ENCODE peak calls at places on chromosomes 12 and 14, in eight cellular contexts. C is tibial artery; I is A549; R is right cardiac atrium; Q is ovary; B is cardiac muscle cell; J is effector memory CD4-positive, alpha-beta T cell; W is neuronal stem cell. Y is an unnamed sample. For H3K4me1, the result is how much of the 10 kb centered on the place peaks cover.

GRCh38 chr14:69135133-69135532 is 17.8 kb downstream of the DCAF5 start:
- DNase-seq in Q (no peak), J (no peak), C (no peak), R (no peak), W (no peak), I (no peak), B (no peak), Y (no peak)

GRCh38 chr12:34209259-34209835 is 187.1 kb downstream of the ALG10 start:
- DNase-seq in B (no peak), C (no peak), Q (no peak), J (no peak), R (no peak), W (no peak), I (no peak), Y (no peak)

GRCh38 chr12:116415408-116416108 is 138.1 kb upstream of the MED13L start:
- DNase-seq in C (no peak), J (no peak), B (no peak), I (no peak), Q (no peak), R (no peak), W (no peak), Y (no peak)

GRCh38 chr12:40127408-40127807 is 21.5 kb upstream of the SLC2A13 start:
- DNase-seq in B (no peak), J (no peak), C (no peak), W (no peak), R (no peak), Q (no peak), I (no peak), Y (no peak)

GRCh38 chr14:96938946-96939345 is 141.8 kb downstream of the VRK1 start:
- DNase-seq in Q (no peak), W (no peak), B (peak), J (no peak), R (no peak), C (no peak), I (no peak), Y (no peak)

GRCh38 chr12:112904571-112904970 is 2.2 kb upstream of the OAS1 start:
- DNase-seq in C (no peak), W (no peak), I (no peak), Q (no peak), J (no peak), R (no peak), B (no peak), Y (no peak)

GRCh38 chr12:12007001-12007712 is 63.6 kb upstream of the BCL2L14 start:
- DNase-seq in I (no peak), J (peak), Q (no peak), C (no peak), W (no peak), B (no peak), R (no peak), Y (no peak)

GRCh38 chr12:93634416-93634815 is 42.8 kb upstream of the CRADD start:
- DNase-seq in B (no peak), I (no peak), C (no peak), R (no peak), Q (no peak), J (no peak), W (no peak), Y (no peak)

GRCh38 chr14:64645220-64645891 is 58.9 kb upstream of the PLEKHG3 start:
- DNase-seq in J (no peak), C (no peak), Q (peak), R (no peak), W (peak), I (no peak), B (peak), Y (peak)

GRCh38 chr14:103543140-103543539 is 14.1 kb downstream of the TRMT61A start:
- DNase-seq in R (peak), W (no peak), C (no peak), Q (peak), B (no peak), J (no peak), I (no peak), Y (no peak)

GRCh38 chr14:100891051-100891450 is 12.5 kb downstream of the RTL1 start:
- DNase-seq in C (peak), R (no peak), Q (no peak), J (no peak), I (no peak), B (no peak), W (no peak), Y (peak)

GRCh38 chr14:100873083-100873482 is 30.4 kb downstream of the RTL1 start:
- DNase-seq in C (peak), B (no peak), R (peak), W (no peak), I (no peak), J (no peak), Q (no peak), Y (peak)

DNA sequence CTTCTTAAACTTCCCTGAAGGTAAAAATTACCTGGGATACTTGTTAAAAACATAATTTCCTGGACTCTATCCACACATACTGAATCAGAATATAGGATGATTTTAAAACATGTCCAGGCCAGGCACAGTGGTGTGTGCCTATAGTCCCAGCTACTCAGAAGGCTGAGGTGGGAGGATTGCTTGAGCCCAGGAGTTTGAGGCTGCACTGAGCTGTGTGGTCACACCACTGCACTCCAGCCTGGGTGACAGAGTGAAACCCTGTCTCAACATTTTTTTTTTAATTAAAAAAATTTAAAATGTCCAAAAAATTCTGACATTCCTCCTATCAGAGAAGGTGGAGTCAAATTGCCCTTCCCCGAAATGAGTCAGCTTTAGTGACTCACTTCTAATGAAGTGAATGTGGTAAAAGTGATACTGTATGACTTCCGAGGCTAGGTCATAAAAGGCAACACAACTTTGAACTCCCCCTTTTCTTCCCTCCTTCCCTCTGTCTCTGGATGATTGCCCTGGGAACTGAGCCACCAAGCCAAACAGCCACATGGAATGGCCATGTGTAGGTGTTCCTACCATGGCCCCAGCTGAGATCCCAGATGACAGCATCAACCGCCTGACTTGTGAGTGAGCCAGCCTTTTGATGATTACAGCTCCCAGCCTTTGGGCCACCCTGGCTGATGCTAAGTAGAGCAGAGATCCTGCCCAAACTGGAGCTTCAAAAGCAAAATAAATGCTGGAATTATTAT is 36.3 kb downstream of the LIMA1 start:
- DNase-seq in C (peak), Q (peak), W (no peak), I (peak), R (peak), J (no peak), B (no peak), Y (no peak)
- H3K4me1 ChIP-seq in C (half or more), Q (under half), W (under half), I (half or more), R (under half), J (under half), B (under half), Y (half or more)

GRCh38 chr12:88181881-88182280 is 39.8 kb downstream of the TMTC3 start:
- DNase-seq in C (no peak), W (no peak), J (no peak), I (no peak), R (no peak), B (no peak), Q (no peak), Y (peak)
- H3K4me1 ChIP-seq in C (under half), W (under half), J (under half), I (under half), R (under half), B (under half), Q (under half), Y (half or more)

GRCh38 chr12:2456813-2457186 is 338.0 kb upstream of the FKBP4 start:
- DNase-seq in C (no peak), W (no peak), R (no peak), B (no peak), I (no peak), J (no peak), Q (no peak), Y (no peak)
- H3K4me1 ChIP-seq in C (under half), W (under half), R (under half), B (under half), I (under half), J (under half), Q (under half), Y (under half)

GRCh38 chr14:51328089-51328941 is 88.3 kb downstream of the TMX1 start:
- DNase-seq in J (no peak), C (no peak), W (no peak), B (no peak), I (no peak), R (no peak), Q (no peak), Y (no peak)

GRCh38 chr14:51333901-51334432 is 93.9 kb downstream of the TMX1 start:
- DNase-seq in Q (no peak), J (no peak), B (no peak), C (no peak), I (no peak), W (no peak), R (no peak), Y (no peak)

GRCh38 chr14:51328942-51329350 is 88.9 kb downstream of the TMX1 start:
- DNase-seq in C (no peak), Q (peak), R (no peak), J (no peak), B (no peak), W (no peak), I (no peak), Y (no peak)

GRCh38 chr14:51333299-51333698 is 93.3 kb downstream of the TMX1 start:
- DNase-seq in Q (no peak), I (no peak), J (no peak), W (no peak), C (no peak), R (no peak), B (no peak), Y (no peak)

GRCh38 chr14:51331651-51332367 is 91.8 kb downstream of the TMX1 start:
- DNase-seq in I (no peak), C (no peak), B (no peak), R (no peak), W (no peak), J (no peak), Q (no peak), Y (no peak)
- H3K4me1 ChIP-seq in I (under half), C (under half), B (under half), R (under half), W (under half), J (under half), Q (under half), Y (under half)

DNA sequence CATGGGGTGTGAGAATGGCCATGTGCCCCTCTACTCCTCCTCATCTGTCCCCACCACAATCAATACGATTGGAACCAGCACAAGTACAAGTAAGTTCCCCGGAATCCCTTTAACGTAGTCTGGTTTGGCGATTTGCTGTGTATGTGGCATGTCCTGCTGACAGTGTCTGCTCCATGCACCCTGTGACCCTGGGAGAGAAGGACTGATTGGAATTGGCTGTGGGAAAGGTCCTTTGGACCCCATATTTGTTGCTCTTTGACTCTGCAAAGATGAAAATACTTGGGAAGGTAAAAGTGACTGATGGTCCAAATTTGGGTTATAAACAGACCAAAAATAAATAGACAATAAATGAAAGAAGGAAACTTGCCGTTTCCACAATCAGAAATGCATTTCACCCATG is 135.6 kb downstream of the SAMD4A start:
- DNase-seq in B (no peak), I (no peak), C (no peak), Q (no peak), J (no peak), R (no peak), W (no peak), Y (no peak)
- H3K4me1 ChIP-seq in B (under half), I (under half), C (under half), Q (under half), J (under half), R (under half), W (under half), Y (under half)

GRCh38 chr14:54058501-54058900 is 101.9 kb upstream of the BMP4 start:
- DNase-seq in R (no peak), W (no peak), B (no peak), I (no peak), Q (no peak), C (no peak), J (no peak), Y (no peak)
- H3K4me1 ChIP-seq in R (under half), W (under half), B (under half), I (under half), Q (under half), C (under half), J (under half), Y (under half)

GRCh38 chr12:114405449-114406271 is at the start of gene TBX5:
- DNase-seq in I (no peak), B (peak), C (no peak), Q (no peak), R (peak), W (peak), J (no peak), Y (no peak)

GRCh38 chr12:114404451-114405198 is 1.3 kb downstream of the TBX5 start:
- DNase-seq in Q (no peak), J (no peak), B (no peak), R (peak), W (peak), I (no peak), C (no peak), Y (no peak)

GRCh38 chr12:114406326-114407033 is 536 bp upstream of the TBX5 start:
- DNase-seq in B (peak), J (no peak), W (peak), Q (no peak), C (no peak), R (peak), I (no peak), Y (no peak)

GRCh38 chr12:114403690-114404450 is 2.1 kb downstream of the TBX5 start:
- DNase-seq in C (no peak), R (peak), J (no peak), I (no peak), B (peak), W (peak), Q (no peak), Y (no peak)

DNA sequence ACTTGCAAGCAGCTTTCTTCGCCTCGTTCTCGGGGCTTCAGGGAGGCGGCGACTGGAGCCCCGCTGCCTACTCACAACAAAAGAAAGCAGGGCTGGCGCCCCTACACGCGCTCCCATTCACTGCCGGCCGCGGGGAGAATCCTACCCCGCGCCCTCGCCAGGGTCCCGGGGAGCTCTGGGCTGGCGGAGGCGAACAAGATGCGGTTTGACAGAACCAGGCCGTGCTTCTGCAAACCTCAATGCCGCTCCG is 820 bp downstream of the TBX5 start:
- DNase-seq in B (no peak), J (no peak), Q (no peak), W (no peak), C (no peak), R (peak), I (no peak), Y (no peak)
- H3K4me1 ChIP-seq in B (under half), J (under half), Q (under half), W (under half), C (under half), R (under half), I (under half), Y (under half)

GRCh38 chr12:49702009-49702408 is 5.2 kb downstream of the FMNL3 start:
- DNase-seq in J (no peak), B (no peak), I (no peak), C (no peak), W (no peak), Q (no peak), R (no peak), Y (no peak)

GRCh38 chr12:49698619-49699545 is 8.3 kb downstream of the FMNL3 start:
- DNase-seq in W (no peak), C (peak), J (no peak), B (peak), Q (no peak), I (no peak), R (peak), Y (no peak)

GRCh38 chr12:49693931-49694439 is 13.2 kb downstream of the FMNL3 start:
- DNase-seq in I (no peak), B (no peak), R (no peak), W (no peak), Q (no peak), J (no peak), C (no peak), Y (no peak)

GRCh38 chr12:49702676-49703228 is 4.5 kb downstream of the FMNL3 start:
- DNase-seq in I (no peak), J (no peak), Q (no peak), B (peak), R (no peak), C (no peak), W (no peak), Y (no peak)

DNA sequence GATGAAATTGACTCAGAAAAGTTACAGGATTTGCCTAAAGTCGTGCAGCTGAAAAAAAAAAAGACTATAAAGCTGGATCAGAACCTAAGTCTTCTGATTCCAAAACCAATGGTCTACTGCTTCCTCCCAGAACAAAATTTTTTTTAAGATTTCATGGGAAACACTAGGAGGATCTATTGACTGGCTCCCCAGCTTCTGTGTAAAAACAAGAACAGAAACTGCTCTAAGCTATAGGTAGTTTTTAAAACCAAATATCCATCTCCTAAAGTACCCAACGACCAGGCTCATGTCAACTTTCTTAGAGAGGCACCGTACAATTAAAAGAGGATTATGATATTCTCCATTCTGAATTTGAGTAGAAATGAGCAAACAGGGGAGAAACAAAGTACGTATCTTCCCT is 9.4 kb downstream of the FMNL3 start:
- DNase-seq in C (no peak), J (no peak), R (no peak), W (no peak), I (no peak), B (no peak), Q (no peak), Y (no peak)
- H3K4me1 ChIP-seq in C (under half), J (under half), R (under half), W (under half), I (under half), B (under half), Q (under half), Y (under half)

DNA sequence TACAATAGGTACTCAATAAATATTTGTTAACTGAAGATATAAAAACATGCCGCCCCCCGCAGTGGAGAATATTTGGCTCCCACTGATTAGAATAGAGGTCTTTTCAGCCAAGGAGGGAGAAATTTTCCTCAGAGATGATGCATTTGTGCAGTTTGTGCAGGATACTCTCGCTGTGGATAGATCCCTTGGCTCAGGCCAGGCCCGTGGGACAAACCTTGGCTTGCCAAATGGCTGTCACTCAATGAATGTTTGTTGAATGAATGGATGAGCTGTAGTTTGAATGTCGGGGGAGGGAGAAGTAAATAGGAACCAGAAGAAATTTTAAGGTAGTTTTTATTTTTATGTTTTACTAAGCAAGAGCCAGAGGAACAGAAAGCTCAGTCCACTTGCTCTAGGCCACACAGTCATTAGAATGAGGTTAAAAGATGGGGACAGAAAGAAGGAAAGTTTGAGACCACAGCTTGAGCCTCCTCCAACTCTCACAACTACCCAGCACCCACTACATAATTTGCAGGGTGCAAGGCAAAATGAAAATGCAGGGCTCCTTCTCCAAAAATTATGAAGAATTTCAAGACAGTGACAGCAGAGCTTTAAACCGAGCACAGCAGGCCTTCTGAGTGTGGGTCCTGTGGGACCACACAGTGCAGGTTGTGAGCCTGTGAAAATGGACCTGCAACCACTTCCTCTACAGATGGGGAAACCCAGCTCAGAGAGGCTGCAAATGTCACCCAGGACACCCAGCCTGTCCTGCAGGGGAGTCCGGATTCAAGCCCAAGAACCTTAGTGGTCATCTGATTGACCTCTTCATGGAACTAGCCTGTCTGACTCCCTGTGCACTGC is 51.4 kb downstream of the WSCD2 start:
- DNase-seq in Q (no peak), C (no peak), B (no peak), I (no peak), W (no peak), R (no peak), J (no peak), Y (no peak)
- H3K4me1 ChIP-seq in Q (under half), C (under half), B (under half), I (under half), W (under half), R (under half), J (under half), Y (under half)

GRCh38 chr12:100326208-100326607 is 30.7 kb upstream of the SLC17A8 start:
- DNase-seq in I (no peak), B (no peak), C (no peak), R (no peak), Q (no peak), W (no peak), J (no peak), Y (no peak)
- H3K4me1 ChIP-seq in I (under half), B (under half), C (under half), R (under half), Q (under half), W (under half), J (under half), Y (under half)